ENCODE peak calls at places on chromosome 17, in ten cellular contexts. P is CD8-positive, alpha-beta T cell; Y is AG09319; A is chondrocyte; F is GM04504; S is mucosa of gallbladder; X is hepatic stellate cell; G is NCI-H2107; H is CD8-positive, alpha-beta memory T cell; K is left cardiac atrium. D is an unnamed sample.

GRCh38 chr17:13600475-13601316 is 1.0 kb downstream of the HS3ST3A1 start:
- DNase-seq in P (no peak), Y (no peak), A (no peak), F (no peak), S (no peak), X (peak), G (no peak), H (no peak), K (no peak), D (no peak)

GRCh38 chr17:51275381-51275780 is 15.0 kb downstream of the UTP18 start:
- DNase-seq in P (no peak), Y (peak), A (no peak), F (peak), S (no peak), X (peak), G (no peak), H (no peak), K (no peak), D (no peak)

GRCh38 chr17:67491009-67491677 is 114.1 kb downstream of the PITPNC1 start:
- DNase-seq in P (no peak), Y (peak), A (peak), F (peak), S (peak), X (peak), G (no peak), H (no peak), K (peak), D (no peak)

GRCh38 chr17:29036584-29036983 is 6.4 kb upstream of the PIPOX start:
- DNase-seq in P (no peak), Y (no peak), A (no peak), F (no peak), S (no peak), X (no peak), G (no peak), H (no peak), K (no peak), D (no peak)

GRCh38 chr17:74893936-74894671 is 671 bp upstream of the FADS6 start:
- DNase-seq in P (no peak), Y (no peak), A (no peak), F (no peak), S (no peak), X (no peak), G (no peak), H (no peak), K (no peak), D (no peak)

GRCh38 chr17:16214190-16215001 is 938 bp downstream of the NCOR1 start:
- DNase-seq in P (no peak), Y (no peak), A (no peak), F (no peak), S (no peak), X (peak), G (no peak), H (no peak), K (no peak), D (peak)

GRCh38 chr17:65013613-65014391 is 42.7 kb downstream of the GNA13 start:
- DNase-seq in P (peak), Y (peak), A (no peak), F (peak), S (no peak), X (peak), G (no peak), H (no peak), K (no peak), D (peak)

GRCh38 chr17:74742153-74742515 is 5.1 kb downstream of the RAB37 start:
- DNase-seq in P (peak), Y (no peak), A (no peak), F (no peak), S (no peak), X (no peak), G (no peak), H (peak), K (no peak), D (peak)

GRCh38 chr17:82805254-82805653 is 34.6 kb downstream of the ZNF750 start:
- DNase-seq in P (no peak), Y (no peak), A (no peak), F (no peak), S (no peak), X (no peak), G (no peak), H (no peak), K (no peak), D (no peak)

D was measured in GM20000.